ENCODE peak calls at places on chromosome 11, in nine cellular contexts. P, Z, W, U, V, N, B, G and S are unnamed samples.

GRCh38 chr11:27282806-27283205 is 80.2 kb downstream of the CCDC34 start:
- DNase-seq in W (no peak), N (no peak), V (no peak), Z (no peak), G (no peak), P (no peak), B (no peak), U (peak), S (no peak)

GRCh38 chr11:122897606-122898210 is 15.1 kb downstream of the JHY start:
- DNase-seq in W (no peak), V (no peak), Z (no peak), P (peak), G (no peak), N (no peak), B (peak), U (peak), S (no peak)

GRCh38 chr11:62676698-62677097 is 2.2 kb downstream of the UBXN1 start:
- DNase-seq in W (no peak), G (no peak), V (no peak), B (no peak), U (no peak), P (no peak), Z (no peak), N (no peak), S (no peak)

GRCh38 chr11:34637303-34637702 is 16.4 kb downstream of the EHF start:
- DNase-seq in P (no peak), Z (no peak), G (no peak), U (no peak), V (no peak), B (no peak), N (no peak), W (no peak), S (no peak)

GRCh38 chr11:110728883-110729282 is 16.6 kb upstream of the ARHGAP20 start:
- DNase-seq in V (no peak), Z (no peak), P (peak), W (no peak), B (peak), N (no peak), U (peak), G (no peak), S (no peak)

GRCh38 chr11:64675417-64676252 is 47.4 kb downstream of the NRXN2 start:
- DNase-seq in V (peak), B (peak), W (no peak), P (peak), Z (no peak), N (peak), U (peak), G (no peak), S (peak)

GRCh38 chr11:115067471-115067870 is 389.1 kb downstream of the NXPE2 start:
- DNase-seq in N (no peak), G (no peak), B (no peak), V (no peak), P (no peak), Z (no peak), W (no peak), U (no peak), S (no peak)

GRCh38 chr11:42967653-42968052 is 344.1 kb upstream of the API5 start:
- DNase-seq in Z (no peak), N (no peak), P (no peak), B (no peak), V (no peak), U (no peak), W (no peak), G (no peak), S (no peak)

GRCh38 chr11:84825140-84825539 is 802.0 kb downstream of the DLG2 start:
- DNase-seq in Z (no peak), B (no peak), V (no peak), P (no peak), U (no peak), W (no peak), N (no peak), G (no peak), S (no peak)

DNA sequence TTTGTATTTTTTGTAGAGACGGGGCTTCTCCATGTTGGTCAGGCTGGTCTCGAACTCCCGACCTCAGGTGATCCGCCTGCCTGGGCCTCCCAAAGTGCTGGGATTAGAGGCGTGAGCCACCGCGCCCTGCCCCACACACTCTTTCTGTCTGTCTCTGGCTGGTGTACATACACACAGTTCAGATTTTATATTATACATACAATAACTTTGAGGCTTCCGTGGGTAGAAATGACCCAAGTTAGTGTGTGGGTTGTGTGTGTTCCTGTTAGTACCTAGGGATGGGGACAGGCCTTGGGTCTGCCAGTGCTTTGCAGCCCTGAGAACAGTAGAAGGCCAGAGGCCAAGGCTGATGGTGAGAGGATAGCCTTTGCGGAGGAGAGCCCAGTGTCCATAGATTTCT is 2.8 kb downstream of the ZBTB16 start:
- DNase-seq in W (no peak), N (no peak), V (no peak), P (no peak), B (no peak), G (no peak), U (no peak), Z (no peak), S (no peak)
- H3K4me3 ChIP-seq in W (no peak), N (no peak), V (no peak), P (no peak), B (no peak), G (no peak), U (no peak), Z (peak), S (no peak)

DNA sequence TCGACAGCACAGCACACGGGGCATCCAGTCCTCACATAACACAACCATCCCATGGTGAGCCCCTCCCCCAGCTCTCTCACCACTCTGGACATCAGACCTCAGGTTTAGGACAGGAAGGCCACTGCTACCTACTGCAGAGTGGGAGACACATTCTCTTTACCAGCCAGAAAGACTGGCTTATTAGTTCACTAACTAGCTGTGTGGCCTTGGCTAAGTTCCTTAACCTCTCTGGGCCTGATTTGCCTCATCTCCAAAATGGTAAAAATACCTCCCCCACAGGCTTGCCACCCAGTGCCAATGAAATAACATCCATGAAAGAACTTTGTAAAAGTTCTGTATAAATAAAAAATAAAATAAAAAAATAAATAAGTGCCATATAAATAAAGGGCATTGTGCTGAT is 32.1 kb downstream of the USH1C start:
- DNase-seq in W (no peak), B (no peak), P (no peak), V (no peak), N (no peak), U (no peak), Z (no peak), G (no peak), S (no peak)
- H3K4me3 ChIP-seq in W (no peak), B (no peak), P (no peak), V (no peak), N (no peak), U (no peak), Z (no peak), G (no peak), S (no peak)

GRCh38 chr11:288328-289144 is at the start of gene PGGHG:
- DNase-seq in N (peak), V (peak), Z (peak), U (no peak), P (no peak), W (no peak), G (no peak), B (no peak), S (peak)

GRCh38 chr11:289706-290620 is 1.0 kb downstream of the PGGHG start:
- DNase-seq in U (no peak), W (no peak), Z (peak), B (no peak), G (no peak), V (no peak), N (no peak), P (no peak), S (no peak)

GRCh38 chr11:290621-291231 is 1.8 kb downstream of the PGGHG start:
- DNase-seq in G (no peak), V (no peak), N (no peak), U (no peak), P (no peak), Z (peak), W (no peak), B (no peak), S (no peak)

GRCh38 chr11:287821-288327 is 1.1 kb upstream of the PGGHG start:
- DNase-seq in B (no peak), G (no peak), U (no peak), V (no peak), P (no peak), N (no peak), W (no peak), Z (peak), S (no peak)

DNA sequence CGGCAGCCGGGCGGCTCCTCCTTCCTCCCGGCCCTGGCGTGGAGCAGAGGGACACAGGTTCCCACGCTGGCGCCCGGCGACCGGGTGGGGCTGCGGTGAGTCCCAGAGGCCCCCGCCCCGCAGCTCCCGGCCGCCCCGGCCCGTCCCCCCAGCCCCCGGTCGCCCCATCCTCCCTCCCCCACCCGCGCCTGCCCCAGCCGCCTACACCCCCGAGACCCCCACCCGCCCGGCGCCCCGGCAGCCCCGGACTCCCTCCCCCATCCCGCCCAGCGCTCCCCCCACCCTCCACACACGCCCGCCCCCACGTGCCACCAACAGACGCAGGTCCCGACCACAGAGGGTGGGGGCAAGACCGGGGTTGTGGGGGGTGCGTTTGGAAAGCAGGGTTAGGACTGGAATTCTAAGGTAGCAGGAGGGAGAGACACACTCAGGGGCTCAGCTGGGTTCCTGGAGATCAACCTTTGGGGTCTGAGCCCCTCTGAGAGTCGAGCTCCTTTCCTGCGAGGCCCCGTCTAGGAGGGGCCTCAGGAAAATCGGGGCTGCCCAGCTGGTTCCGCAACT is 299 bp downstream of the PGGHG start:
- DNase-seq in Z (peak), V (no peak), P (no peak), U (no peak), N (no peak), W (no peak), G (no peak), B (no peak), S (no peak)
- H3K4me3 ChIP-seq in Z (peak), V (peak), P (peak), U (no peak), N (peak), W (no peak), G (peak), B (peak), S (peak)

GRCh38 chr11:2271077-2271326 is 614 bp upstream of the ASCL2 start:
- DNase-seq in V (no peak), B (no peak), G (no peak), Z (peak), W (peak), U (no peak), N (peak), P (no peak), S (no peak)
- H3K4me3 ChIP-seq in V (no peak), B (peak), G (no peak), Z (no peak), W (no peak), U (no peak), N (peak), P (no peak), S (no peak)